ENCODE peak calls at places on chromosomes 4 and X, in five cellular contexts. B is HepG2, H is NT2/D1, K is H1, I is GM12878. Y is an unnamed sample.

GRCh38 chr4:127832585-127832984 is 48.1 kb upstream of the PLK4 start:
- DNase-seq in B (no peak), H (no peak), K (no peak), I (peak; percentile 41), Y (no peak)

GRCh38 chrX:46959101-46959500 is 46.9 kb downstream of the JADE3 start:
- DNase-seq in B (no peak), H (no peak), K (no peak), I (no peak), Y (no peak)

GRCh38 chr4:8740666-8741395 is 130.8 kb downstream of the HMX1 start:
- DNase-seq in B (no peak), H (no peak), K (no peak), I (no peak), Y (no peak)

GRCh38 chr4:147843162-147843561 is 111.3 kb downstream of the ARHGAP10 start:
- DNase-seq in B (peak; percentile 16), H (no peak), K (no peak), I (no peak), Y (peak; percentile 72)

GRCh38 chr4:122576261-122577188 is 44.3 kb downstream of the IL21 start:
- DNase-seq in B (peak; percentile 46), H (peak; percentile 18), K (no peak), I (no peak), Y (peak; percentile 38)

GRCh38 chr4:78774395-78774794 is 1.8 kb upstream of the BMP2K start:
- DNase-seq in B (no peak), H (no peak), K (no peak), I (no peak), Y (no peak)

GRCh38 chrX:2325076-2325784 is 175.5 kb downstream of the DHRSX start:
- DNase-seq in B (no peak), H (no peak), K (no peak), I (peak; percentile 63), Y (peak; percentile 24)

GRCh38 chr4:5940470-5941203 is 47.8 kb upstream of the CRMP1 start:
- DNase-seq in B (peak; percentile 24), H (no peak), K (no peak), I (no peak), Y (peak; percentile 58)

GRCh38 chr4:145035494-145036136 is 62.4 kb downstream of the ANAPC10 start:
- DNase-seq in B (no peak), H (no peak), K (no peak), I (no peak), Y (no peak)

GRCh38 chr4:85177092-85177491 is 210.6 kb upstream of the WDFY3 start:
- DNase-seq in B (no peak), H (no peak), K (no peak), I (no peak), Y (no peak)

GRCh38 chr4:98711526-98711925 is 53.1 kb upstream of the TSPAN5 start:
- DNase-seq in B (no peak), H (no peak), K (no peak), I (no peak), Y (no peak)

GRCh38 chr4:5215321-5215720 is 164.0 kb downstream of the STK32B start:
- DNase-seq in B (no peak), H (no peak), K (no peak), I (no peak), Y (no peak)

GRCh38 chr4:8666581-8666980 is 74.0 kb downstream of the CPZ start:
- DNase-seq in B (no peak), H (no peak), K (no peak), I (no peak), Y (no peak)

GRCh38 chrX:13131511-13132137 is 87.2 kb upstream of the FAM9C start:
- DNase-seq in B (peak; percentile 4), H (no peak), K (no peak), I (no peak), Y (no peak)

GRCh38 chr4:152972821-152973613 is 36.9 kb downstream of the FHDC1 start:
- DNase-seq in B (no peak), H (no peak), K (no peak), I (no peak), Y (no peak)

GRCh38 chrX:24506082-24506481 is 41.0 kb downstream of the PDK3 start:
- DNase-seq in B (no peak), H (no peak), K (no peak), I (peak; percentile 12), Y (no peak)

GRCh38 chrX:104450316-104450715 is 115.7 kb upstream of the IL1RAPL2 start:
- DNase-seq in B (no peak), H (no peak), K (no peak), I (no peak), Y (no peak)

GRCh38 chr4:183996868-183997267 is 91.8 kb downstream of the STOX2 start:
- DNase-seq in B (no peak), H (no peak), K (no peak), I (no peak), Y (no peak)

GRCh38 chrX:114626323-114626722 is 42.4 kb downstream of the HTR2C start:
- DNase-seq in B (peak; percentile 0), H (peak; percentile 0), K (no peak), I (no peak), Y (peak; percentile 36)

DNA sequence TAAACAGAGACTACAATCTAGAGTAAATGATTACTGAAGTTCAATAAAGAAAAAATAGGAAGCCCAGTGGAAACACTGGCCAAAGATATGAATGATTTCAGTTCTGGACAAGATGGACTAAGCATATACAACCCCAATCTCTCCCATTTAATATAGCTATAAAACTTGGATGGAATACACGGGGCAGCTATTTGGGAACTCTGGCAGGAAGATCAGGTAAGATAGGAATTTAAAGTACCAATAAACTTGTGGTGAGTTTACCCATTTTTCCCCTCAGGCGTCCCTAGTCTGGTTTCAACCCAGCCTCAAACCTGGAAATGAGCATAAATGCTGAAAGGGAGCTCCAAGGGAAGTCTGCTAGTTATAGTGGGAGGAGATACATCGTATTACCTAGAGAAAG is 20.4 kb downstream of the NUP54 start:
- DNase-seq in B (no peak), H (no peak), K (no peak), I (no peak), Y (no peak)
- TF ChIP-seq SUZ12 in B (no peak), H (no peak), K (no peak), I (no peak), Y (no peak)

GRCh38 chr4:52869196-52869595 is 7.1 kb downstream of the RASL11B start:
- DNase-seq in B (no peak), H (no peak), K (no peak), I (no peak), Y (no peak)
- TF ChIP-seq SUZ12 in B (no peak), H (no peak), K (no peak), I (no peak), Y (no peak)

GRCh38 chrX:17214962-17215361 is 160.0 kb upstream of the NHS start:
- DNase-seq in B (no peak), H (no peak), K (no peak), I (no peak), Y (no peak)
- TF ChIP-seq SUZ12 in B (no peak), H (no peak), K (no peak), I (no peak), Y (no peak)

GRCh38 chr4:26302390-26302897 is 18.4 kb upstream of the RBPJ start:
- DNase-seq in B (no peak), H (no peak), K (no peak), I (no peak), Y (no peak)
- TF ChIP-seq SUZ12 in B (no peak), H (no peak), K (no peak), I (no peak), Y (no peak)

GRCh38 chrX:48090123-48090522 is 18.7 kb upstream of the ZNF630 start:
- DNase-seq in B (no peak), H (no peak), K (no peak), I (no peak), Y (no peak)
- TF ChIP-seq SUZ12 in B (no peak), H (no peak), K (no peak), I (no peak), Y (no peak)

GRCh38 chrX:31715675-31716074 is 643.8 kb upstream of the FTHL17 start:
- DNase-seq in B (no peak), H (no peak), K (no peak), I (no peak), Y (peak; percentile 38)

GRCh38 chrX:31714797-31715196 is 643.0 kb upstream of the FTHL17 start:
- DNase-seq in B (no peak), H (no peak), K (no peak), I (no peak), Y (no peak)

GRCh38 chrX:31713120-31713519 is 641.3 kb upstream of the FTHL17 start:
- DNase-seq in B (no peak), H (no peak), K (no peak), I (no peak), Y (no peak)

GRCh38 chrX:31717474-31717873 is 645.6 kb upstream of the FTHL17 start:
- DNase-seq in B (no peak), H (no peak), K (no peak), I (no peak), Y (no peak)
- TF ChIP-seq SUZ12 in B (no peak), H (no peak), K (no peak), I (no peak), Y (no peak)

GRCh38 chrX:143757375-143757774 is 36.8 kb upstream of the SPANXN2 start:
- DNase-seq in B (no peak), H (no peak), K (peak; percentile 74), I (no peak), Y (no peak)
- TF ChIP-seq SUZ12 in B (no peak), H (no peak), K (no peak), I (no peak), Y (no peak)

GRCh38 chr4:93791570-93792195 is 36.9 kb upstream of the ATOH1 start:
- DNase-seq in B (peak; percentile 50), H (peak; percentile 43), K (peak; percentile 70), I (no peak), Y (peak; percentile 63)
- TF ChIP-seq SUZ12 in B (no peak), H (no peak), K (no peak), I (no peak), Y (no peak)

GRCh38 chrX:57451426-57452020 is 140.3 kb upstream of the ZXDB start:
- DNase-seq in B (no peak), H (no peak), K (no peak), I (no peak), Y (no peak)

DNA sequence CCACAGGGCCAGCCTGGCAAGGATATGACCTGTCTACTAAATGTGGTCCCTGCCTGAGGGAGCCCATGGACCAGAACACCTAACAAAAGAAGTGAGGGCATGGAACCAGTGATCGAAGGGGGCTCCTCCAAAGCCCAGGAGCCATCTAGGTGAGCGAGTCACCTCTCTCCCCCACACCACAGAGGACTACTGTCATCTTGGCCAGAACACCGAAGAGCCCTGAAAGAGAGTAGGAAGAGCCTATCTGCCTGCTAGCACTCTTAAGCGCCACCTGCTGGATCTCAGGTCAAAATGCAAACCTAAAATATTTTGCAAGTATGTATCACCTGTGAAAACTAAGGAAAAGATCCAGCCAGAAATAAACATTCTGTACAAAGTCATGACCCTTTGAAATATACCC is 137.9 kb upstream of the ZXDB start:
- DNase-seq in B (peak; percentile 28), H (peak; percentile 16), K (no peak), I (peak; percentile 0), Y (peak; percentile 22)
- TF ChIP-seq SUZ12 in B (no peak), H (no peak), K (no peak), I (no peak), Y (no peak)